ENCODE peak calls at places on chromosomes 6 and 20, in six cellular contexts. S, Y, Z, V, H and C are unnamed samples.

GRCh38 chr6:125099211-125100017 is 54.2 kb upstream of the TPD52L1 start:
- DNase-seq in V (peak), Y (peak), H (peak), Z (no peak), S (peak), C (peak)

GRCh38 chr6:14694308-14694707 is 551.6 kb upstream of the JARID2 start:
- DNase-seq in Z (no peak), V (no peak), S (no peak), H (no peak), Y (no peak), C (no peak)

GRCh38 chr20:49395183-49395582 is 87.3 kb downstream of the KCNB1 start:
- DNase-seq in V (no peak), Y (no peak), S (no peak), Z (no peak), H (no peak), C (no peak)

GRCh38 chr6:97437087-97437486 is 154.1 kb upstream of the MMS22L start:
- DNase-seq in Y (no peak), S (no peak), Z (no peak), H (peak), V (no peak), C (no peak)

GRCh38 chr6:140572129-140572528 is 1197.7 kb upstream of the CITED2 start:
- DNase-seq in H (peak), S (no peak), Z (peak), Y (no peak), V (no peak), C (no peak)

GRCh38 chr6:501891-502601 is 110.5 kb downstream of the IRF4 start:
- DNase-seq in V (no peak), Z (no peak), H (no peak), Y (no peak), S (no peak), C (no peak)

GRCh38 chr6:44932651-44933091 is 395.5 kb upstream of the RUNX2 start:
- DNase-seq in Z (no peak), S (no peak), V (no peak), Y (no peak), H (no peak), C (no peak)

GRCh38 chr6:162964703-162965140 is 236.9 kb downstream of the PACRG start:
- DNase-seq in S (no peak), Y (no peak), Z (peak), V (no peak), H (peak), C (no peak)

GRCh38 chr6:17013701-17014100 is 88.1 kb upstream of the STMND1 start:
- DNase-seq in Z (no peak), Y (no peak), S (no peak), V (no peak), H (peak), C (no peak)

GRCh38 chr6:17585766-17586502 is 14.2 kb upstream of the FAM8A1 start:
- DNase-seq in Y (no peak), S (no peak), V (no peak), Z (peak), H (no peak), C (no peak)

GRCh38 chr6:104995989-104996617 is 39.2 kb downstream of the LIN28B start:
- DNase-seq in Y (no peak), Z (no peak), S (no peak), V (no peak), H (peak), C (no peak)

GRCh38 chr6:163585932-163586437 is 171.5 kb downstream of the QKI start:
- DNase-seq in Y (no peak), H (peak), V (no peak), S (no peak), Z (no peak), C (no peak)

GRCh38 chr20:17898548-17898994 is 70.0 kb downstream of the SNX5 start:
- DNase-seq in V (no peak), S (peak), Y (peak), Z (no peak), H (peak), C (no peak)

GRCh38 chr20:14401479-14402138 is 64.2 kb upstream of the FLRT3 start:
- DNase-seq in V (no peak), S (no peak), H (no peak), Z (no peak), Y (no peak), C (no peak)

GRCh38 chr6:33176906-33177305 is 15.4 kb downstream of the COL11A2 start:
- DNase-seq in Z (no peak), H (no peak), V (no peak), Y (no peak), S (no peak), C (no peak)

GRCh38 chr20:46311039-46311650 is 2.8 kb upstream of the CDH22 start:
- DNase-seq in V (no peak), Y (no peak), H (no peak), Z (no peak), S (no peak), C (no peak)

GRCh38 chr20:25313608-25314007 is 65.7 kb downstream of the PYGB start:
- DNase-seq in H (no peak), V (no peak), S (no peak), Y (no peak), Z (no peak), C (no peak)

GRCh38 chr6:28944412-28945006 is 20.7 kb upstream of the TRIM27 start:
- DNase-seq in V (no peak), Y (peak), S (peak), Z (no peak), H (peak), C (no peak)

GRCh38 chr20:6058684-6059295 is 4.9 kb upstream of the LRRN4 start:
- DNase-seq in H (peak), Z (no peak), V (no peak), Y (no peak), S (no peak), C (no peak)

GRCh38 chr20:47205577-47206123 is 150.8 kb downstream of the ZMYND8 start:
- DNase-seq in H (peak), V (no peak), Z (no peak), Y (peak), S (peak), C (no peak)

GRCh38 chr6:47651505-47651944 is 46.9 kb upstream of the ADGRF4 start:
- DNase-seq in Y (no peak), H (peak), Z (no peak), V (no peak), S (no peak), C (no peak)

GRCh38 chr6:43743682-43744381 is 26.2 kb upstream of the VEGFA start:
- DNase-seq in V (no peak), Z (no peak), S (no peak), H (no peak), Y (no peak), C (no peak)

GRCh38 chr6:134744301-134744700 is 205.6 kb downstream of the ALDH8A1 start:
- DNase-seq in S (no peak), Y (no peak), Z (no peak), H (no peak), V (no peak), C (no peak)

GRCh38 chr6:134740473-134741192 is 209.3 kb downstream of the ALDH8A1 start:
- DNase-seq in V (no peak), Z (no peak), Y (no peak), H (peak), S (no peak), C (no peak)

GRCh38 chr6:134739299-134740090 is 210.4 kb downstream of the ALDH8A1 start:
- DNase-seq in Y (no peak), H (peak), Z (no peak), S (no peak), V (no peak), C (no peak)

GRCh38 chr6:134738486-134738885 is 211.4 kb downstream of the ALDH8A1 start:
- DNase-seq in S (no peak), V (no peak), Z (no peak), Y (no peak), H (no peak), C (no peak)

DNA sequence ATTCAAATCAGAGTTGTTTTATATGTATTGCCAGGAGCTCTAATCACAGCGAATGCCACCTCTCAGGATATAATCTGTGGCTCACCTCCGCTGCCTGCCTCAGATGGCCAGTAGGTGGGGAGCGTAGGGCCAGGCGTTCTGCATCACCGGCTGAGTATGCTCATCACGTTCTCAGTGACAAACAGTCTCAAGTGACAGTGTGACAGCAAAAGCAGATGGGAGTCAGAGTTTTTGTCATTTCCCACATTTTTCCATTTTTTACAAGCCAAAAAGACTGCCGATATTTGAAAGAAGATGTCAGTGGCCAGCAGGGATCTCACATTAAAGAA is 208.7 kb downstream of the ALDH8A1 start:
- DNase-seq in S (peak), Z (no peak), V (no peak), H (no peak), Y (no peak), C (no peak)
- TF ChIP-seq CTCF in S (no peak), Z (no peak), V (no peak), H (peak), Y (peak), C (peak)

DNA sequence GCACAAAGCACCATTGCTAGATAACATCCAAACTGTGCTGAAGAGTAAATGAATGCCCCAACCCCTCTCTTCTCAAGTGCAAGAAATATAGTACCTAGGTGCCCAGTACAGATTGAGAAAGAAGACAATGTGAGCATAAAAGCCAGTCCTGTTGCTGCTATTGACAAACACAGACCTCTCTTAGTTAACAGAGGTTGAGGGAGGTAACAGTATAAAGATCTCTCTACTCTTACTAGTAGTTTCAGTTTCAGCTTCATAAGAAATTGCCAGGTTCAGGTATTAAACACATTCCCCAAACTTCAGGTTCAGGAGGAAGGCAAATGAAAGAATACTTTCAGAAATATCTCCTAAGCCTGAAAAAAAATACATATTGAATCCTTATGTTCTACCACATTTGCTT is 31.4 kb downstream of the TBC1D32 start:
- DNase-seq in H (no peak), S (no peak), V (no peak), Y (no peak), Z (no peak), C (no peak)
- TF ChIP-seq CTCF in H (no peak), S (no peak), V (no peak), Y (no peak), Z (no peak), C (no peak)

GRCh38 chr6:106509420-106510089 is 119.7 kb downstream of the RTN4IP1 start:
- DNase-seq in V (no peak), S (peak), H (no peak), Y (no peak), Z (no peak), C (no peak)

GRCh38 chr6:106512048-106512957 is 117.0 kb downstream of the RTN4IP1 start:
- DNase-seq in H (peak), Y (peak), Z (no peak), V (peak), S (peak), C (no peak)

GRCh38 chr6:106511274-106512047 is 117.8 kb downstream of the RTN4IP1 start:
- DNase-seq in V (peak), H (peak), Y (no peak), Z (no peak), S (peak), C (no peak)

GRCh38 chr6:106508836-106509235 is 120.5 kb downstream of the RTN4IP1 start:
- DNase-seq in Y (no peak), V (no peak), S (no peak), Z (no peak), H (peak), C (no peak)

GRCh38 chr6:106510090-106510970 is 119.0 kb downstream of the RTN4IP1 start:
- DNase-seq in Y (peak), S (peak), Z (peak), V (peak), H (peak), C (no peak)
- TF ChIP-seq CTCF in Y (peak), S (no peak), Z (no peak), V (no peak), H (no peak), C (peak)

DNA sequence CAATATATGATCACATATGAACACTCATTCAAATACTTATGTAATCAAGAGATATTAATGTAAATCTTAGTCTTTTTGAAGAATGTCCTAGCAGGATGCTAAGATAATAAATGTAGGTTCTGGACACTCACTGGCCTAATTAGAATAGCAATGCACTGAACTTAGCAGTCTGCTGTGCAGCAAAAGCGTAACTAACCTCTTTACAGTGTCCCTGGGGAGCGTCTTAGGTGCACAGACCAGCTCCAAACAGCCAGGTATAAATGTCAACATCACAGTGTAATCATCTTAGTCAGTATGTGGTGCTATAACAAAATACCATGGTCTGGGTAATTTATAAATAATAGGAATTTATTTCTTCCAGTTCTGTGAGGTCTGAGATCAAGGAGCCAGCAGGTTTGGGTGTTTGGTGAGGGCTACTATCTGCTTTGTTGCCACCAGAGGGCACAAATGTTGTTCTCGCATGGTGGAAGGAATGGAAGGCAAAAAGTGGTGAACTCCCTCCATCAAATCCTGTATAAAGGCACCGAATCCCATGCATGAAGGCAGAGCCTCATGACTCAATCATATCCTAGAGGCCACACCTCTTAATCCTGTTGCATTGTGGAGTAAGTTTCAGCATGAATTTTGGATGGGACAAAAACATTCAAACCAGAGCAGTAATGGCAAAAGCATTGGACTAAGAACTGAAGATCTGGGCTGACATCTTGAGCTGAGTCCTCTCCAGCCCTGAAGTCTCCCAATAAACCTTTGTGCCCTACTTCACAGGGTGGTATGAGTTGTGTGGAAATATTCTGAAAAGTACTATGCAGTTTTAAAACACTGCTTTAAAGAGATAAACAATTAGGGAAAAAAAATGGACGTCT is 41.8 kb upstream of the FOXO3 start:
- DNase-seq in Y (no peak), H (peak), V (no peak), S (peak), Z (no peak), C (no peak)
- TF ChIP-seq CTCF in Y (peak), H (peak), V (no peak), S (peak), Z (peak), C (peak)

DNA sequence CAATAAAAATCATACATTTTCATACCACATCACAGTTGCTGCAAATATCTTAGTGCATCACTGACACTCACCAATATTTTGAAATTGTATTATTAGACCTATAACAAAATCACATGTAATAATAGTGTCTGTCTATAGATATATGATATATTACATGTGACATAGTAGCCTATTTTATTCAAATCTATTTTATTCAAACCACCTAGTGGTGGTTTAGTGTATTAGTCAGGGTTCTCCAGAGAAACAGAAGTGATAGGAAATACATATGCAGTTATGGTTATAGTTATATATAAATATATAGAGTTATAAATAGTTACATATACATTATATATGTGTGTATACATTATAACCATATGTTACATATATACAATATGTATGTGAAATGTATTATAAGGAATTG is 366.5 kb upstream of the ARID1B start:
- DNase-seq in Y (no peak), S (no peak), V (no peak), Z (no peak), H (no peak), C (no peak)
- TF ChIP-seq CTCF in Y (peak), S (peak), V (no peak), Z (peak), H (peak), C (peak)